ENCODE peak calls at places on chromosomes 2 and 18, in four cellular contexts. One of them, this sample, is unnamed. For H3K4me1, the result is how much of the 10 kb centered on the place peaks cover.

GRCh38 chr2:48332286-48332685 is 197.7 kb upstream of the STON1 start:
- DNase-seq in A549: no peak
- DNase-seq in body of pancreas: no peak
- DNase-seq in upper lobe of left lung: no peak
- DNase-seq in this sample: no peak

GRCh38 chr2:41830600-41830999 is 217.2 kb upstream of the PKDCC start:
- DNase-seq in A549: no peak
- DNase-seq in body of pancreas: no peak
- DNase-seq in upper lobe of left lung: no peak
- DNase-seq in this sample: no peak

GRCh38 chr2:66853585-66853984 is 418.7 kb downstream of the MEIS1 start:
- DNase-seq in upper lobe of left lung: no peak
- DNase-seq in body of pancreas: no peak
- DNase-seq in A549: no peak
- DNase-seq in this sample: no peak

GRCh38 chr18:48672671-48673340 is 134.0 kb downstream of the CTIF start:
- DNase-seq in upper lobe of left lung: no peak
- DNase-seq in body of pancreas: no peak
- DNase-seq in A549: no peak
- DNase-seq in this sample: no peak

GRCh38 chr2:204131621-204132020 is 195.1 kb downstream of the ICOS start:
- DNase-seq in upper lobe of left lung: no peak
- DNase-seq in body of pancreas: no peak
- DNase-seq in A549: no peak
- DNase-seq in this sample: no peak

GRCh38 chr2:41906325-41906700 is 141.5 kb upstream of the PKDCC start:
- DNase-seq in A549: no peak
- DNase-seq in body of pancreas: no peak
- DNase-seq in upper lobe of left lung: no peak
- DNase-seq in this sample: no peak

GRCh38 chr2:15673919-15674636 is 82.4 kb downstream of the DDX1 start:
- DNase-seq in upper lobe of left lung: no peak
- DNase-seq in A549: no peak
- DNase-seq in body of pancreas: no peak
- DNase-seq in this sample: no peak

GRCh38 chr2:25483584-25484266 is 142.0 kb upstream of the DNMT3A start:
- DNase-seq in upper lobe of left lung: no peak
- DNase-seq in body of pancreas: no peak
- DNase-seq in A549: no peak
- DNase-seq in this sample: no peak

GRCh38 chr2:67137699-67138098 is 259.4 kb upstream of the ETAA1 start:
- DNase-seq in body of pancreas: no peak
- DNase-seq in A549: no peak
- DNase-seq in upper lobe of left lung: no peak
- DNase-seq in this sample: no peak

GRCh38 chr2:191995285-191995684 is 148.4 kb upstream of the CAVIN2 start:
- DNase-seq in A549: no peak
- DNase-seq in body of pancreas: no peak
- DNase-seq in upper lobe of left lung: no peak
- DNase-seq in this sample: no peak

GRCh38 chr18:989423-989822 is 84.8 kb downstream of the ADCYAP1 start:
- DNase-seq in body of pancreas: no peak
- DNase-seq in A549: no peak
- DNase-seq in upper lobe of left lung: no peak
- DNase-seq in this sample: no peak

GRCh38 chr2:46007412-46007811 is 289.8 kb upstream of the EPAS1 start:
- DNase-seq in A549: no peak
- DNase-seq in upper lobe of left lung: peak
- DNase-seq in body of pancreas: no peak
- DNase-seq in this sample: no peak

GRCh38 chr2:121479882-121480522 is 50.7 kb upstream of the RNU4ATAC start:
- DNase-seq in upper lobe of left lung: no peak
- DNase-seq in body of pancreas: peak
- DNase-seq in A549: peak
- DNase-seq in this sample: no peak

GRCh38 chr18:45785015-45785597 is 40.4 kb upstream of the SIGLEC15 start:
- DNase-seq in body of pancreas: no peak
- DNase-seq in A549: no peak
- DNase-seq in upper lobe of left lung: no peak
- DNase-seq in this sample: no peak

GRCh38 chr18:47758000-47758399 is 172.5 kb downstream of the SMAD2 start:
- DNase-seq in upper lobe of left lung: no peak
- DNase-seq in body of pancreas: no peak
- DNase-seq in A549: no peak
- DNase-seq in this sample: no peak

GRCh38 chr18:62069556-62069955 is 117.3 kb downstream of the PIGN start:
- DNase-seq in A549: no peak
- DNase-seq in body of pancreas: no peak
- DNase-seq in upper lobe of left lung: no peak
- DNase-seq in this sample: no peak

GRCh38 chr2:238240761-238241711 is 1.2 kb upstream of the HES6 start:
- DNase-seq in body of pancreas: peak
- DNase-seq in upper lobe of left lung: peak
- DNase-seq in A549: no peak
- DNase-seq in this sample: peak

GRCh38 chr2:233082934-233083755 is 23.0 kb downstream of the INPP5D start:
- DNase-seq in upper lobe of left lung: no peak
- DNase-seq in A549: no peak
- DNase-seq in body of pancreas: no peak
- DNase-seq in this sample: peak

GRCh38 chr2:233798335-233799086 is 20.4 kb downstream of the MROH2A start:
- DNase-seq in body of pancreas: no peak
- DNase-seq in A549: no peak
- DNase-seq in upper lobe of left lung: no peak
- DNase-seq in this sample: no peak

GRCh38 chr2:188695953-188696352 is 278.2 kb upstream of the COL3A1 start:
- DNase-seq in A549: peak
- DNase-seq in body of pancreas: no peak
- DNase-seq in upper lobe of left lung: no peak
- DNase-seq in this sample: no peak

GRCh38 chr2:112580084-112580483 is 4.3 kb upstream of the CHCHD5 start:
- DNase-seq in A549: no peak
- DNase-seq in body of pancreas: no peak
- DNase-seq in upper lobe of left lung: no peak
- DNase-seq in this sample: no peak

GRCh38 chr2:39154944-39155343 is 34.1 kb upstream of the SOS1 start:
- DNase-seq in A549: no peak
- DNase-seq in upper lobe of left lung: no peak
- DNase-seq in body of pancreas: no peak
- DNase-seq in this sample: no peak

GRCh38 chr2:110732422-110733413 is at the start of gene ACOXL:
- DNase-seq in A549: no peak
- DNase-seq in upper lobe of left lung: peak
- DNase-seq in body of pancreas: peak
- DNase-seq in this sample: no peak

GRCh38 chr2:233828546-233829192 is 25.7 kb downstream of the HJURP start:
- DNase-seq in body of pancreas: no peak
- DNase-seq in upper lobe of left lung: no peak
- DNase-seq in A549: no peak
- DNase-seq in this sample: no peak

DNA sequence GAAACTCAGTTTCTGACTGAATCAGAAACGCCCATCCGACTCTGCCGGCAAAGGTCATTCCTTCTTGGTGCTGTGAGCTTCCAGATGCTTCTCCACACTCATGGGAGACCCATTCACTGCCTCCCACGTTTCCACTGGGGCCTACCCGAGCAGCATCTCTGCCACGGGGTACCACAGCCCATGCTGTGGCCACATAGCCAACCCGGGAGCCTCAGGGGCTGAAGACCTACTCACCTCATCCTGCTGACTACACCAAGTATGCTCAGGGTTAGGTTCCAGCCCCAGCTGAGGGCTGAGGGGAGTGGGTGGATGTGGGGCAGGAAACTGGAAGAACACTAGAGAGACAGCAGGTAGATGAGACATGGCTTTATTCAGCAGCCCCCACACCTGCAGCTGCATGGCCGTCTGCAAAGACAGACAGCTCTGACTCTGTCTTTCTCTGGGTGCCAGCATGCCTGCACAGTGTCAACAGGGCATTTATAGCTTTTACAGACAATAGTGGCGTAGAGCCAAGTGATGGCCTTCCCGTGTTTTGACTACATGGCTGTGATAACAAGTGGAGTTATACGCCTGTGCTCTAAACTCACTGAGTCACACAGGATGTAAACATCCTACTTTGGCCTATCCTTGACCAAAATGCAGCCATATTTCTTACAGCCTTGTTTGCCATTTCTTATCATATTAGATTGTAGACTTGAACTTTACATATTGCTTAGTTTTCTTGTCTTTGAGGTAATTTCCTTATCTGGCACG is 16.5 kb upstream of the KLHL23 start:
- DNase-seq in upper lobe of left lung: peak
- DNase-seq in A549: peak
- DNase-seq in body of pancreas: no peak
- DNase-seq in this sample: no peak
- TF ChIP-seq CTCF in upper lobe of left lung: no peak
- TF ChIP-seq CTCF in A549: no peak
- TF ChIP-seq CTCF in body of pancreas: no peak
- TF ChIP-seq CTCF in this sample: no peak

GRCh38 chr2:47274780-47275117 is 119.6 kb upstream of the STPG4 start:
- DNase-seq in A549: no peak
- DNase-seq in body of pancreas: no peak
- DNase-seq in upper lobe of left lung: no peak
- DNase-seq in this sample: no peak
- H3K4me3 ChIP-seq in A549: no peak
- H3K4me3 ChIP-seq in body of pancreas: no peak
- H3K4me3 ChIP-seq in upper lobe of left lung: no peak
- H3K4me3 ChIP-seq in this sample: no peak

GRCh38 chr2:101332885-101333766 is 24.6 kb upstream of the RNF149 start:
- DNase-seq in A549: no peak
- DNase-seq in body of pancreas: no peak
- DNase-seq in upper lobe of left lung: no peak
- DNase-seq in this sample: no peak
- H3K4me1 ChIP-seq in A549: under half
- H3K4me1 ChIP-seq in body of pancreas: under half
- H3K4me1 ChIP-seq in upper lobe of left lung: under half
- H3K4me1 ChIP-seq in this sample: under half

DNA sequence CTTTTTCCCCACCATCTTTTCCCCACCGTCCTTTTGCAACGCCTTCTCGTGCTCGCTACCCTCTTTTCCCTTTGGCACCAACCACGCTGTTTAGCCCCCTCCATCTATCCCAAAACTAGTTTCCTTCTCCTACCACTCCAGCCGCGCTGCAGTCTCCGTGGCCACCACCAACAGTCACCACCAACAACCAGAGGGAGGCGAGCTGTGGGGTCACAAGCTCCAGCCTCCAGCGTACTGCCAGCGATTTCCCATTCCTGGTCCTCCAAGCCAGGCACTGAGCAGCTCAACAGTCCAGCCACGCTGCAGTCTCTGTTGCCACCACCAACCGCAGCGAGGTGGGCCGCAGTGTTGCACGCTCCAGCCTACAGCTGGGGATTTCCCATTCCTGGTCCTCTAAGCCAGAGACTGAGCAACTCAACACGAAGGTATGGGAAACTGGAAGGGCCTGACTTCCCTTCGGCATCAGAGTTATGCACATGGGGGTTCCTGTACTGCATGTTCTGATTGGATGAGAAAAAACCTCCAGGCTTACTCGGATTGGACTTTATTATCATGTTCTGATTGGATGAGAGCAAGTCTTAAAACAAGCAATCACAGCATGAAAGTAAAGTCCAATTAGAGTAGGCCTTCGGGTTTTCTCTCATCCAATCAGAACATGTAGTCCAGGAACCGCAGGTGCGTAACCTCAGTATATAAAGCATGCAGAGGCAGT is 42.3 kb upstream of the IMP4 start:
- DNase-seq in upper lobe of left lung: peak
- DNase-seq in A549: no peak
- DNase-seq in body of pancreas: no peak
- DNase-seq in this sample: no peak
- TF ChIP-seq CTCF in upper lobe of left lung: no peak
- TF ChIP-seq CTCF in A549: no peak
- TF ChIP-seq CTCF in body of pancreas: no peak
- TF ChIP-seq CTCF in this sample: no peak

This sample was measured in breast epithelium.